ENCODE peak calls at places on chromosome 13, in five cellular contexts. Y is psoas muscle, R is body of pancreas, Q is A673, G is A549. L is an unnamed sample.

GRCh38 chr13:24894972-24895300 is 131.0 kb downstream of the RNF17 start:
- DNase-seq in Y (no peak), R (no peak), Q (no peak), G (no peak), L (no peak)

GRCh38 chr13:25943666-25944065 is 108.2 kb downstream of the SHISA2 start:
- DNase-seq in Y (no peak), R (no peak), Q (peak), G (no peak), L (no peak)

GRCh38 chr13:38905081-38905480 is 85.5 kb downstream of the STOML3 start:
- DNase-seq in Y (no peak), R (peak), Q (no peak), G (no peak), L (no peak)

GRCh38 chr13:52786747-52787146 is 47.1 kb upstream of the CNMD start:
- DNase-seq in Y (no peak), R (no peak), Q (no peak), G (no peak), L (no peak)

GRCh38 chr13:46121597-46122163 is 16.8 kb upstream of the CPB2 start:
- DNase-seq in Y (no peak), R (no peak), Q (no peak), G (no peak), L (no peak)

GRCh38 chr13:98443329-98443728 is 133.6 kb downstream of the STK24 start:
- DNase-seq in Y (no peak), R (no peak), Q (peak), G (peak), L (no peak)

GRCh38 chr13:36418022-36418805 is 14.1 kb upstream of the CCNA1 start:
- DNase-seq in Y (no peak), R (no peak), Q (peak), G (no peak), L (no peak)

GRCh38 chr13:77351326-77351725 is 24.4 kb upstream of the MYCBP2 start:
- DNase-seq in Y (no peak), R (no peak), Q (peak), G (no peak), L (no peak)

GRCh38 chr13:73096173-73097117 is 37.6 kb downstream of the KLF5 start:
- DNase-seq in Y (no peak), R (peak), Q (no peak), G (peak), L (no peak)

GRCh38 chr13:63124863-63125262 is 1709.2 kb upstream of the PCDH20 start:
- DNase-seq in Y (no peak), R (no peak), Q (peak), G (peak), L (no peak)

GRCh38 chr13:81406639-81407292 is 1065.8 kb upstream of the SPRY2 start:
- DNase-seq in Y (no peak), R (peak), Q (no peak), G (no peak), L (no peak)

GRCh38 chr13:114080739-114081561 is 51.5 kb downstream of the RASA3 start:
- DNase-seq in Y (no peak), R (no peak), Q (no peak), G (no peak), L (no peak)

GRCh38 chr13:90623318-90624011 is 724.0 kb upstream of the MIR17HG start:
- DNase-seq in Y (no peak), R (no peak), Q (no peak), G (no peak), L (no peak)

GRCh38 chr13:50699874-50700663 is 143.4 kb downstream of the DLEU7 start:
- DNase-seq in Y (no peak), R (no peak), Q (no peak), G (no peak), L (no peak)

GRCh38 chr13:21218351-21219043 is 42.0 kb downstream of the MRPL57 start:
- DNase-seq in Y (no peak), R (no peak), Q (no peak), G (no peak), L (peak)

GRCh38 chr13:94842901-94843300 is 130.6 kb upstream of the SOX21 start:
- DNase-seq in Y (no peak), R (no peak), Q (no peak), G (no peak), L (no peak)

GRCh38 chr13:101146101-101146898 is 270.0 kb downstream of the NALCN start:
- DNase-seq in Y (no peak), R (no peak), Q (no peak), G (no peak), L (no peak)

GRCh38 chr13:101018720-101019119 is 344.1 kb upstream of the TMTC4 start:
- DNase-seq in Y (no peak), R (no peak), Q (no peak), G (peak), L (no peak)

GRCh38 chr13:105569816-105570215 is 965.6 kb downstream of the EFNB2 start:
- DNase-seq in Y (no peak), R (no peak), Q (no peak), G (no peak), L (no peak)

GRCh38 chr13:76879876-76880270 is 6.3 kb downstream of the KCTD12 start:
- DNase-seq in Y (no peak), R (no peak), Q (no peak), G (no peak), L (no peak)

GRCh38 chr13:40119852-40120251 is 464.4 kb downstream of the COG6 start:
- DNase-seq in Y (no peak), R (no peak), Q (no peak), G (no peak), L (no peak)

GRCh38 chr13:47337781-47338507 is 441.1 kb upstream of the HTR2A start:
- DNase-seq in Y (no peak), R (no peak), Q (no peak), G (no peak), L (no peak)

GRCh38 chr13:41019027-41019487 is at the start of gene ELF1:
- DNase-seq in Y (no peak), R (peak), Q (peak), G (peak), L (peak)

GRCh38 chr13:21478881-21479808 is 20.0 kb upstream of the ZDHHC20 start:
- DNase-seq in Y (no peak), R (peak), Q (peak), G (peak), L (no peak)

GRCh38 chr13:46575321-46575721 is 22.4 kb downstream of the LRCH1 start:
- DNase-seq in Y (no peak), R (no peak), Q (no peak), G (no peak), L (peak)

GRCh38 chr13:102654786-102655185 is 40.1 kb downstream of the METTL21C start:
- DNase-seq in Y (no peak), R (no peak), Q (no peak), G (no peak), L (no peak)

GRCh38 chr13:95533545-95534135 is 18.9 kb upstream of the CLDN10 start:
- DNase-seq in Y (no peak), R (peak), Q (no peak), G (no peak), L (no peak)

GRCh38 chr13:109743706-109744453 is 42.5 kb downstream of the IRS2 start:
- DNase-seq in Y (no peak), R (no peak), Q (peak), G (peak), L (no peak)

GRCh38 chr13:98998831-98999634 is 21.2 kb upstream of the DOCK9 start:
- DNase-seq in Y (no peak), R (no peak), Q (no peak), G (no peak), L (peak)

GRCh38 chr13:33150146-33150545 is 133.9 kb downstream of the KL start:
- DNase-seq in Y (no peak), R (peak), Q (peak), G (no peak), L (no peak)

GRCh38 chr13:45340422-45341033 is 455 bp downstream of the TPT1 start:
- DNase-seq in Y (peak), R (peak), Q (peak), G (peak), L (peak)

GRCh38 chr13:41497436-41497835 is 40.1 kb downstream of the RGCC start:
- DNase-seq in Y (no peak), R (no peak), Q (no peak), G (no peak), L (no peak)

GRCh38 chr13:33859691-33860303 is 41.8 kb downstream of the RFC3 start:
- DNase-seq in Y (no peak), R (no peak), Q (no peak), G (no peak), L (no peak)

GRCh38 chr13:36143768-36144167 is 12.6 kb upstream of the DCLK1 start:
- DNase-seq in Y (no peak), R (no peak), Q (no peak), G (no peak), L (no peak)

GRCh38 chr13:98823442-98823841 is 71.0 kb upstream of the SLC15A1 start:
- DNase-seq in Y (no peak), R (no peak), Q (no peak), G (no peak), L (no peak)

GRCh38 chr13:22929391-22930126 is 251.2 kb upstream of the SGCG start:
- DNase-seq in Y (no peak), R (no peak), Q (no peak), G (no peak), L (no peak)

GRCh38 chr13:22927008-22927393 is 253.8 kb upstream of the SGCG start:
- DNase-seq in Y (no peak), R (no peak), Q (no peak), G (no peak), L (peak)

GRCh38 chr13:22931576-22931975 is 249.2 kb upstream of the SGCG start:
- DNase-seq in Y (no peak), R (no peak), Q (no peak), G (no peak), L (no peak)

DNA sequence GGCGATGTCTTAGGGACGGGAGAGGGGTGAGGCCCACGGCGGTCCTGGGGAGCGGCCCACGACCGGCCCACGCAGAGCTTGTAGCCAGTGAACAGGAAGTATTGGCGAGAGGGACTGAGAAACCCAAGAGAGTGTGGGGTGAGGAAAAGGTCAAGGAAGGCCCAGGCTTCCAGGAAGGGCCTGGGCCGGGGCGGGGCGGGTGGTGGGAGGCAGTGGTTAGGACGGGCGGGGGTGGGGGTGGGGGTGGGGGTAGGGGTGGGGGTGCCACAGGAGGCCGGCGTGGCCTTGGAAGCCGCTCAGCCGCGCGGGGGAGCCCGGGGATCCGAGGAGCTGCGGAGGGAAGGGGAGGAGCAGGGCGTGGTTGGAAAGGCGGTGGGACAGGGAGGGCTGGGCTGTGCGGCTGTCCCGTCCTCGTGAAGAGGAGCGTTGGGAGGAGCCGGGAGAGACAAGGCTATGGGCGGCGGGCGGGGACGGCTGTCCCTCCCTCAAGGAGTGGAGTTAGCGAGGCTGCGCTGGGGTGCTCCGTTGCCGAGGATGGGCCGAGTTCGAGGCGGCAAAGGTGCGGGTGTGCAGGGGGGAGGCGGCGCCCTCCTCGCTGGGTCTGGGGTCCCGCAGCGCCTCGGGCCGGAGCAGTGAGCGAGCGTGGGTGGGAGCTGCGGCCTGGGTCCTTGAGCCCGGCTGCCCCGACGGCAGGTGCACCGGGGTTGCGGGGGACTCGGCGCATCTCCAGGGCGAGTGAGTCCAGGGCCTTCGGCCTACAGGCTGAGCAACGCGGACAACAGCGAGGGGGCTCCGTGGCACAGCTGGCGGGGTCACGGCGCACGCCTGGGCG is 254.4 kb upstream of the SGCG start:
- DNase-seq in Y (peak), R (peak), Q (no peak), G (no peak), L (peak)
- H3K4me3 ChIP-seq in Y (peak), R (no peak), Q (no peak), G (no peak), L (no peak)

DNA sequence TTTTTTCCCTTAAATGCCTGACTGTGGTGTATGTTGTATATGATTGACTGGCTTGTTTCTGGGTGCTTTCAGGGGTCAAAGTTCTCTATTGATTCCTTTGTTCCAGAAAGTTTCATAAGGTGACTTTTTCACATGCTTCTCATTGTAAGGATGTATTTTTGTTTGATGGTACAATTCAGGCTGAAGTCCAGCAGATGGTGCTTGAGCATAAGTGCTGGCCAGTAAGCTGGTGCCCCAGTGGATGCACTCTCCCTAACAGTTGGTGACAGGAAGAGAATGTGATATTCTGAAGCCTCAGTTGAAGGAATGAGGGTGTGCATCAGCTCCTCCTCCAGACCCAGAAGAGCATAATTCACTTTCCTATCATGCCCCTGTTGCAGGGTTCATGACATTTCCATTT is 1941.6 kb upstream of the PRR20A start:
- DNase-seq in Y (no peak), R (no peak), Q (peak), G (peak), L (no peak)
- TF ChIP-seq CTCF in Y (no peak), R (no peak), Q (peak), G (no peak), L (no peak)

GRCh38 chr13:112904436-112904960 is 64.5 kb upstream of the MCF2L start:
- DNase-seq in Y (no peak), R (no peak), Q (no peak), G (no peak), L (no peak)

GRCh38 chr13:112905619-112905989 is 63.4 kb upstream of the MCF2L start:
- DNase-seq in Y (no peak), R (no peak), Q (no peak), G (no peak), L (no peak)

GRCh38 chr13:112907286-112907685 is 61.7 kb upstream of the MCF2L start:
- DNase-seq in Y (no peak), R (no peak), Q (no peak), G (no peak), L (no peak)

GRCh38 chr13:112905086-112905485 is 63.9 kb upstream of the MCF2L start:
- DNase-seq in Y (no peak), R (no peak), Q (no peak), G (no peak), L (no peak)

DNA sequence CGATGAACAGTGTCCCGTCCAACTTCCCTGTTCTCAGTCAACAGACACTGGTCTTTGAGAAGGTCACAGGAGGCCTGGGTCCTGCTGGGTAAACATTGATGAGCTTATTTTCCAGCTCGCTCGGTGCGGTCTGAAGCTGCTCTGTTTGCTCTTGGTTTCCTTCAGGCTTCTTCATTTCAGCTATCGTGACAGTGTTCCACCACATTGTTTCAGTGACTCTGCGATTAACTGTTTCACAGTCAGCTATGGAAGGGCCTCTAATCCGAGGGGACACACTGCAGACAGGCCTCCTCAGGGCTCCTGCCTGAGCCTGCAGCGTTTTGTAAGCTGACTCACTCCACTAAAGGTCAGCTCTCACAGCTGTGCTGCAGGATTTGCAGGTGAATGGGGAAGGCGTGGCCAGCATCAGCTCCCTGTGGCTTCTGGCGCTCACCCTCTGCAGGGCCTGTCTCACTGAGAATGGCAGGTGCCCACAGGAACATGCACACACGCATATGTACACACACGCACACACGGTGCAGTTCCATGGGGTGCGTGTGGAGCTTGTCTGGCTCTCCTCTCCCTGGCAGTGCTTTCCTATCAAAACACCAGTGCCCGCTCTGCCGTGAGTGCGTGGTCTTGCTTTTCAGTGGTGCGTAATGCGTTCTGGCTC is 62.9 kb upstream of the MCF2L start:
- DNase-seq in Y (no peak), R (no peak), Q (no peak), G (no peak), L (no peak)
- H3K4me3 ChIP-seq in Y (no peak), R (no peak), Q (no peak), G (no peak), L (no peak)

DNA sequence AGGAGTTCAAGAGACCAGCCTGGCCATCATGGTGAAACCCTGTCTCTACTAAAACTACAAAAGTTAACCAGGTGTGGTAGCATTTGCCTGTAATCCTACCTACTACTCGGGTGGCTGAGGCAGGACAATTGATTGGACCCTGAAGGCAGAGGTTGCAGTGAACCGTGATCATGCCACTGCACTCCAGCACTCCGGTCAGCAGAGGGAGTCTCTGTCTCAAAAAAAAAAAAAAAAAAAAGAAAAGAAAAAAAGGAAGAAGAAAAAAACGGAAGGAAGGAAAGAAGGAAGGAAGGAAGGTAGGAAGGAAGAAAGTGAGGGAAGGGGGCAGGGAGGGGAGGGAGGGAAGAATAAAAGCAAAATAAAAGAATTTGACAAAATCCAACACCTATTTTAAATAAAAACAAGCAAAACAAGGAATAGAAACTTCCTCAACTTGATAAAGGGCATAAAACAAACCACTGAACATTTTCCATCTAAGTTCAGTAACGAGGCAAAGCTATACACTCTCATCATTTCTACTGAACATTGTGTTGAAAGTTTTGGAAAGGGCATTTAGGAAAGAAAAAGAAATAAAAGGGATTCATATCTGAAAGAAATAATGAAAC is 411.6 kb upstream of the SLITRK5 start:
- DNase-seq in Y (no peak), R (no peak), Q (peak), G (peak), L (no peak)
- TF ChIP-seq CTCF in Y (no peak), R (peak), Q (peak), G (peak), L (no peak)

GRCh38 chr13:110757296-110757695 is 43.8 kb downstream of the ING1 start:
- DNase-seq in Y (no peak), R (no peak), Q (no peak), G (no peak), L (no peak)
- H3K4me3 ChIP-seq in Y (no peak), R (no peak), Q (no peak), G (no peak), L (no peak)

DNA sequence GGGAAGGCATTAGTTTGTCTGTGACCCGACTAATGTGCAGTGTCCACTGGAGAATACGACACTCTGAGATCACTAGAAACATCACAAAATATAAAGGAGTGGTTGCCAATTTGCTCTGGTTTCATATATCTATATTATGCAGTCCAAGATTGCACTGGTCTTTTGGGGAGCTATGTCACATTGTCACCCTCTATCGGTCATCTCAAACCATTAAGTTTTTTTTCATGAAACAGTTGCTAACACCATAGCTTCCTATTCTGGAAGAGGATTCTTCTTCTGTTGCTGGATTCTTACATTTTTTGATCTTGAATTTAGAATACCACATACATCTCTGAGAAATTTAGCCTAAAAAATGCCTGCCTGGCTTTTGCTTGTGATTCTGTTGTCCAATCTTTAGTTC is 168.6 kb downstream of the LACC1 start:
- DNase-seq in Y (no peak), R (no peak), Q (peak), G (no peak), L (no peak)
- TF ChIP-seq CTCF in Y (no peak), R (peak), Q (peak), G (peak), L (peak)

DNA sequence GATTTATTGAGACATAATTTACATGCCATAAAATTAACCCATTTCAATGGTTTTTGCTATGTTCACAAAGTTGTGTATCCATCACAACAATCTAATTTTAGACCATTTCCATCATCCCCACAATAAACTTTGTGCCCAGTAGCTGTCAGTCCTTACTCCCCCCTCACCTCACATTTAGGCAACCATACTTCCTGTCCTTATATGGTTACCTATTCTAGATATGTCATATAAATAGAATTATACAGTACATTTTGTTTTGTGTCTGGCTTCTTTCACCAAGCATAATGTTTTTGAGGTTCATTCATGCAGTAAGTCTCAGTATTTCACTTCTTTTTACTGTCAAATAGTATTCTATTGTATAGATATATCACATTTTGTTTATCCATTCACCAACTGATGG is 23.2 kb upstream of the RPL21 start:
- DNase-seq in Y (no peak), R (no peak), Q (no peak), G (no peak), L (no peak)
- H3K4me3 ChIP-seq in Y (no peak), R (no peak), Q (no peak), G (no peak), L (no peak)

GRCh38 chr13:60379837-60380236 is 17.2 kb upstream of the TDRD3 start:
- DNase-seq in Y (no peak), R (no peak), Q (peak), G (peak), L (no peak)
- TF ChIP-seq CTCF in Y (no peak), R (no peak), Q (peak), G (no peak), L (no peak)

GRCh38 chr13:22498006-22498405 is 682.8 kb upstream of the SGCG start:
- DNase-seq in Y (no peak), R (no peak), Q (no peak), G (no peak), L (no peak)
- H3K4me3 ChIP-seq in Y (no peak), R (no peak), Q (no peak), G (no peak), L (no peak)